ENCODE peak calls at places on chromosome 9, in nine cellular contexts. A is HEK293T; T is activated T-cell treated with anti-CD3 and anti-CD28 coated beads for 1 hour; W is endothelial cell; N is activated naive CD4-positive, alpha-beta T cell treated with anti-CD3 and anti-CD28 coated beads, Interleukin-2, amount 50 U/mL, for 16 hours; K is stimulated activated effector memory CD8-positive, alpha-beta T cell treated with anti-CD3 and anti-CD28 coated beads, Interleukin-12 subunit alpha, Interleukin-12 subunit beta, amount 100 ng/mL, for 72 hours; L is T1000; J is OCI-LY7; G is activated CD4-positive, alpha-beta T cell treated with anti-CD3 and anti-CD28 coated beads, Interleukin-2, amount 50 U/mL, for 1 hour. F is an unnamed sample.

GRCh38 chr9:35489313-35490154 is at the start of gene RUSC2:
- DNase-seq in W (peak), L (peak), J (peak), N (peak), A (peak), G (peak), K (peak), T (peak), F (no peak)

GRCh38 chr9:33851301-33851700 is 34.3 kb downstream of the UBE2R2 start:
- DNase-seq in A (no peak), K (no peak), J (no peak), W (no peak), N (no peak), G (no peak), L (no peak), T (no peak), F (no peak)

GRCh38 chr9:96436063-96436455 is 13.9 kb upstream of the HABP4 start:
- DNase-seq in J (no peak), T (no peak), N (no peak), A (no peak), G (no peak), L (no peak), K (no peak), W (no peak), F (no peak)

GRCh38 chr9:105693435-105694275 is 686 bp upstream of the TMEM38B start:
- DNase-seq in K (no peak), A (no peak), N (peak), T (no peak), L (no peak), J (peak), W (no peak), G (no peak), F (no peak)

GRCh38 chr9:131485206-131485605 is 17.5 kb upstream of the POMT1 start:
- DNase-seq in A (no peak), W (no peak), G (no peak), J (no peak), K (no peak), T (no peak), N (no peak), L (no peak), F (no peak)

GRCh38 chr9:84189901-84190300 is 150.7 kb downstream of the SLC28A3 start:
- DNase-seq in L (no peak), J (no peak), W (no peak), G (no peak), T (no peak), N (no peak), A (no peak), K (no peak), F (no peak)

GRCh38 chr9:122904466-122904822 is 715 bp downstream of the RC3H2 start:
- DNase-seq in W (peak), N (peak), A (peak), T (peak), L (peak), J (peak), G (no peak), K (no peak), F (peak)

GRCh38 chr9:120152295-120152694 is 427.7 kb downstream of the CDK5RAP2 start:
- DNase-seq in W (no peak), J (no peak), K (no peak), T (no peak), A (peak), G (no peak), N (no peak), L (no peak), F (no peak)

GRCh38 chr9:75235632-75236031 is 147.3 kb downstream of the OSTF1 start:
- DNase-seq in T (no peak), L (no peak), J (peak), K (no peak), W (no peak), G (no peak), A (no peak), N (no peak), F (no peak)

GRCh38 chr9:97903168-97903567 is 19.1 kb downstream of the TRMO start:
- DNase-seq in L (no peak), K (no peak), G (no peak), A (no peak), W (no peak), J (no peak), N (no peak), T (no peak), F (no peak)

GRCh38 chr9:87152206-87152605 is 204.9 kb upstream of the GAS1 start:
- DNase-seq in N (no peak), T (no peak), K (no peak), A (no peak), J (no peak), L (no peak), W (no peak), G (no peak), F (no peak)

GRCh38 chr9:3768286-3768685 is 242.5 kb upstream of the RFX3 start:
- DNase-seq in W (no peak), T (no peak), J (no peak), G (no peak), N (no peak), K (no peak), L (no peak), A (no peak), F (no peak)

GRCh38 chr9:116870566-116870965 is 183.5 kb downstream of the TRIM32 start:
- DNase-seq in T (no peak), L (no peak), G (no peak), K (no peak), W (no peak), J (no peak), A (no peak), N (no peak), F (no peak)

GRCh38 chr9:113650207-113651131 is 186.9 kb downstream of the RGS3 start:
- DNase-seq in N (no peak), J (no peak), G (no peak), L (no peak), K (no peak), W (peak), A (no peak), T (no peak), F (no peak)

GRCh38 chr9:17319822-17320221 is 185.0 kb downstream of the CNTLN start:
- DNase-seq in T (no peak), J (no peak), W (no peak), L (no peak), A (no peak), N (no peak), G (no peak), K (no peak), F (no peak)

GRCh38 chr9:129888809-129889460 is 53.7 kb downstream of the USP20 start:
- DNase-seq in N (peak), J (no peak), G (no peak), T (no peak), L (no peak), K (no peak), W (no peak), A (no peak), F (no peak)

GRCh38 chr9:16575142-16575877 is 295.2 kb downstream of the BNC2 start:
- DNase-seq in L (no peak), N (no peak), K (no peak), J (no peak), W (no peak), A (no peak), G (no peak), T (no peak), F (no peak)

GRCh38 chr9:114906922-114907571 is 23.3 kb downstream of the TNFSF8 start:
- DNase-seq in T (no peak), K (no peak), L (no peak), N (no peak), J (no peak), A (peak), W (peak), G (peak), F (no peak)

GRCh38 chr9:127919253-127919815 is 2.5 kb upstream of the ST6GALNAC4 start:
- DNase-seq in W (no peak), G (no peak), J (no peak), L (peak), N (no peak), T (no peak), K (no peak), A (no peak), F (no peak)

GRCh38 chr9:128677787-128678186 is 11.2 kb upstream of the SET start:
- DNase-seq in J (no peak), W (no peak), A (no peak), N (no peak), K (no peak), T (no peak), L (no peak), G (no peak), F (no peak)

GRCh38 chr9:33682551-33682950 is 112.8 kb upstream of the PRSS3 start:
- DNase-seq in K (no peak), N (no peak), A (no peak), G (no peak), J (no peak), L (no peak), W (no peak), T (no peak), F (no peak)

GRCh38 chr9:99173570-99174504 is 47.9 kb downstream of the ALG2 start:
- DNase-seq in J (no peak), N (no peak), G (no peak), W (no peak), K (no peak), T (no peak), L (no peak), A (no peak), F (no peak)

GRCh38 chr9:94920439-94920951 is 194.0 kb downstream of the AOPEP start:
- DNase-seq in T (no peak), W (no peak), J (no peak), L (no peak), G (no peak), N (no peak), K (no peak), A (no peak), F (no peak)

GRCh38 chr9:120711354-120711753 is 2.9 kb downstream of the MEGF9 start:
- DNase-seq in W (no peak), J (no peak), G (no peak), N (no peak), K (no peak), T (no peak), L (no peak), A (no peak), F (no peak)

GRCh38 chr9:34675048-34675714 is 12.7 kb upstream of the CCL27 start:
- DNase-seq in L (no peak), W (peak), G (peak), K (peak), A (peak), T (peak), J (peak), N (peak), F (peak)

GRCh38 chr9:4126184-4126865 is 173.5 kb downstream of the GLIS3 start:
- DNase-seq in L (no peak), K (no peak), A (no peak), J (no peak), W (no peak), G (no peak), N (no peak), T (no peak), F (no peak)

GRCh38 chr9:82196658-82197057 is 208.1 kb downstream of the SPATA31D1 start:
- DNase-seq in K (no peak), N (no peak), J (no peak), T (no peak), W (no peak), A (no peak), G (no peak), L (no peak), F (no peak)

GRCh38 chr9:129379181-129379836 is 201.2 kb upstream of the IER5L start:
- DNase-seq in T (no peak), A (no peak), K (no peak), W (no peak), N (no peak), J (no peak), L (no peak), G (no peak), F (no peak)

GRCh38 chr9:106174331-106174730 is 480.0 kb downstream of the TMEM38B start:
- DNase-seq in K (no peak), L (no peak), T (no peak), A (no peak), J (no peak), G (no peak), N (no peak), W (no peak), F (no peak)

GRCh38 chr9:26551971-26552370 is 340.6 kb downstream of the CAAP1 start:
- DNase-seq in J (no peak), G (no peak), K (no peak), L (no peak), W (no peak), T (no peak), A (no peak), N (no peak), F (no peak)